ENCODE peak calls at places on chromosomes 5 and 9, in seven cellular contexts. One of them, this sample, is unnamed.

GRCh38 chr9:2560175-2560574 is 61.4 kb upstream of the VLDLR start:
- DNase-seq in SK-N-SH: no peak
- DNase-seq in tibial artery: no peak
- DNase-seq in mesenchymal stem cell: no peak
- DNase-seq in uterus: no peak
- DNase-seq in lower lobe of right lung: no peak
- DNase-seq in lung: no peak
- DNase-seq in this sample: no peak

GRCh38 chr5:170503970-170504525 is at the start of gene KCNIP1:
- DNase-seq in tibial artery: no peak
- DNase-seq in uterus: no peak
- DNase-seq in mesenchymal stem cell: peak; percentile 25
- DNase-seq in lung: no peak
- DNase-seq in SK-N-SH: peak; percentile 93
- DNase-seq in lower lobe of right lung: no peak
- DNase-seq in this sample: no peak

GRCh38 chr5:139137703-139138102 is 60.5 kb downstream of the SIL1 start:
- DNase-seq in lower lobe of right lung: no peak
- DNase-seq in tibial artery: no peak
- DNase-seq in SK-N-SH: peak; percentile 47
- DNase-seq in uterus: no peak
- DNase-seq in lung: no peak
- DNase-seq in mesenchymal stem cell: peak; percentile 35
- DNase-seq in this sample: no peak

GRCh38 chr5:116358911-116359418 is 215.7 kb downstream of the SEMA6A start:
- DNase-seq in lung: no peak
- DNase-seq in tibial artery: no peak
- DNase-seq in uterus: no peak
- DNase-seq in lower lobe of right lung: no peak
- DNase-seq in mesenchymal stem cell: no peak
- DNase-seq in SK-N-SH: no peak
- DNase-seq in this sample: no peak

GRCh38 chr5:169836835-169837234 is 143.5 kb downstream of the INSYN2B start:
- DNase-seq in lower lobe of right lung: no peak
- DNase-seq in lung: no peak
- DNase-seq in mesenchymal stem cell: no peak
- DNase-seq in tibial artery: no peak
- DNase-seq in SK-N-SH: no peak
- DNase-seq in uterus: no peak
- DNase-seq in this sample: no peak

GRCh38 chr5:51651476-51651875 is 268.2 kb downstream of the ISL1 start:
- DNase-seq in lower lobe of right lung: no peak
- DNase-seq in lung: no peak
- DNase-seq in uterus: no peak
- DNase-seq in tibial artery: no peak
- DNase-seq in mesenchymal stem cell: peak; percentile 40
- DNase-seq in SK-N-SH: no peak
- DNase-seq in this sample: no peak

GRCh38 chr5:176570044-176570443 is 20.9 kb downstream of the CDHR2 start:
- DNase-seq in uterus: no peak
- DNase-seq in lung: no peak
- DNase-seq in mesenchymal stem cell: peak; percentile 16
- DNase-seq in tibial artery: no peak
- DNase-seq in SK-N-SH: no peak
- DNase-seq in lower lobe of right lung: no peak
- DNase-seq in this sample: no peak

GRCh38 chr9:108040783-108041182 is 551.2 kb upstream of the KLF4 start:
- DNase-seq in lung: no peak
- DNase-seq in SK-N-SH: no peak
- DNase-seq in lower lobe of right lung: no peak
- DNase-seq in tibial artery: no peak
- DNase-seq in uterus: no peak
- DNase-seq in mesenchymal stem cell: peak; percentile 59
- DNase-seq in this sample: no peak

GRCh38 chr9:91837982-91838731 is 111.9 kb downstream of the ROR2 start:
- DNase-seq in lower lobe of right lung: peak; percentile 82
- DNase-seq in mesenchymal stem cell: no peak
- DNase-seq in uterus: peak; percentile 51
- DNase-seq in lung: peak; percentile 82
- DNase-seq in SK-N-SH: no peak
- DNase-seq in tibial artery: peak; percentile 41
- DNase-seq in this sample: no peak

GRCh38 chr5:67181648-67182218 is 14.9 kb downstream of the CD180 start:
- DNase-seq in uterus: no peak
- DNase-seq in SK-N-SH: no peak
- DNase-seq in mesenchymal stem cell: no peak
- DNase-seq in lower lobe of right lung: no peak
- DNase-seq in lung: no peak
- DNase-seq in tibial artery: no peak
- DNase-seq in this sample: no peak

GRCh38 chr5:60102961-60103683 is 209.6 kb upstream of the PDE4D start:
- DNase-seq in lower lobe of right lung: no peak
- DNase-seq in tibial artery: no peak
- DNase-seq in SK-N-SH: no peak
- DNase-seq in mesenchymal stem cell: peak; percentile 69
- DNase-seq in lung: no peak
- DNase-seq in uterus: no peak
- DNase-seq in this sample: no peak

GRCh38 chr5:114393159-114393558 is 31.3 kb downstream of the KCNN2 start:
- DNase-seq in mesenchymal stem cell: no peak
- DNase-seq in tibial artery: no peak
- DNase-seq in lower lobe of right lung: no peak
- DNase-seq in lung: no peak
- DNase-seq in SK-N-SH: no peak
- DNase-seq in uterus: no peak
- DNase-seq in this sample: no peak

GRCh38 chr5:13553896-13554295 is 390.6 kb downstream of the DNAH5 start:
- DNase-seq in tibial artery: no peak
- DNase-seq in mesenchymal stem cell: no peak
- DNase-seq in lung: no peak
- DNase-seq in SK-N-SH: no peak
- DNase-seq in uterus: no peak
- DNase-seq in lower lobe of right lung: no peak
- DNase-seq in this sample: no peak

GRCh38 chr5:68661237-68661636 is 432.6 kb upstream of the SLC30A5 start:
- DNase-seq in SK-N-SH: no peak
- DNase-seq in mesenchymal stem cell: peak; percentile 33
- DNase-seq in uterus: no peak
- DNase-seq in tibial artery: no peak
- DNase-seq in lung: no peak
- DNase-seq in lower lobe of right lung: no peak
- DNase-seq in this sample: no peak

GRCh38 chr5:135544666-135545045 is 8.9 kb upstream of the NEUROG1 start:
- DNase-seq in SK-N-SH: no peak
- DNase-seq in tibial artery: no peak
- DNase-seq in uterus: no peak
- DNase-seq in mesenchymal stem cell: no peak
- DNase-seq in lower lobe of right lung: no peak
- DNase-seq in lung: no peak
- DNase-seq in this sample: no peak

GRCh38 chr9:82972446-82972845 is 90.5 kb downstream of the RASEF start:
- DNase-seq in uterus: no peak
- DNase-seq in lung: no peak
- DNase-seq in lower lobe of right lung: no peak
- DNase-seq in SK-N-SH: no peak
- DNase-seq in tibial artery: no peak
- DNase-seq in mesenchymal stem cell: no peak
- DNase-seq in this sample: no peak

GRCh38 chr9:106583751-106584150 is 279.2 kb upstream of the ZNF462 start:
- DNase-seq in lung: no peak
- DNase-seq in SK-N-SH: no peak
- DNase-seq in lower lobe of right lung: no peak
- DNase-seq in uterus: no peak
- DNase-seq in tibial artery: no peak
- DNase-seq in mesenchymal stem cell: no peak
- DNase-seq in this sample: no peak

GRCh38 chr5:96024683-96025475 is 63.2 kb upstream of the ELL2 start:
- DNase-seq in lower lobe of right lung: no peak
- DNase-seq in uterus: no peak
- DNase-seq in SK-N-SH: no peak
- DNase-seq in tibial artery: no peak
- DNase-seq in lung: no peak
- DNase-seq in mesenchymal stem cell: no peak
- DNase-seq in this sample: no peak

GRCh38 chr9:129750010-129750409 is 2.8 kb downstream of the PTGES start:
- DNase-seq in lower lobe of right lung: no peak
- DNase-seq in lung: no peak
- DNase-seq in uterus: no peak
- DNase-seq in SK-N-SH: no peak
- DNase-seq in tibial artery: no peak
- DNase-seq in mesenchymal stem cell: peak; percentile 54
- DNase-seq in this sample: peak; percentile 62

GRCh38 chr5:113166710-113167366 is 190.2 kb downstream of the DCP2 start:
- DNase-seq in uterus: no peak
- DNase-seq in lower lobe of right lung: no peak
- DNase-seq in lung: no peak
- DNase-seq in mesenchymal stem cell: peak; percentile 90
- DNase-seq in SK-N-SH: no peak
- DNase-seq in tibial artery: no peak
- DNase-seq in this sample: no peak
- H3K4me3 ChIP-seq in uterus: no peak overlapping the region
- H3K4me3 ChIP-seq in lower lobe of right lung: no peak overlapping the region
- H3K4me3 ChIP-seq in lung: no peak overlapping the region
- H3K4me3 ChIP-seq in mesenchymal stem cell: peak overlapping the region; percentile 44
- H3K4me3 ChIP-seq in SK-N-SH: no peak overlapping the region
- H3K4me3 ChIP-seq in tibial artery: no peak overlapping the region
- H3K4me3 ChIP-seq in this sample: no peak overlapping the region

DNA sequence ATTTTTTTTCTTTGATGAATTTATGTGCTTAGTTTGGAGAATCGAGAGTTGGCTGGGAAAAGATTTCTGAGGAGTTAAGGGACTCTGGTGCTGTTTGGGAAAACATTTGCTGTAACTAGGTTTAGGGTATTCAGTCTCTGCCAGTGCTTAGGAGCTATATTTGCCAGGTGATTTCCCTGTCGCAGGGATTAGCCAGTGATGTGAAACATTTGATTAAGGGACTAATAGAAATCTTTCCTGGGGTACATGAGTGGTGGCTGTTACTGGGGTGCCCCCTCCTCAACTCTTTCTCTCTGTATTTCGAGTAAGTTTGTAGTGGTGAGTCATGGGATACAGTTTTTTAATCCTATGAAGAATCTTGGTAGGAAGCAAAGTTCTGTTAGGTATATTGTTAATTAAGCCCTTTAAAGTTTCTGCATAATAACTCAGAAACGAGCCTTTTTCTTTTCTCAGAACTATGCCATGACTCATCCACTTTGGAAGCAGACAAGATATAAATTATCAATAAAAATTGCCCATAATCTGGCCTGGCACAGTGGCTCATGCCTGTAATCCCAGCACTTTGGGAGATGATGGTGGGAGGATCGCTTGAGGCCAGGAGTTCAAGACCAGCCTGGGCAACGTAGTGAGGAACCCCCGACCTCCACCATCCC is 18.6 kb downstream of the RGMB start:
- DNase-seq in uterus: no peak
- DNase-seq in lung: no peak
- DNase-seq in tibial artery: no peak
- DNase-seq in mesenchymal stem cell: no peak
- DNase-seq in lower lobe of right lung: no peak
- DNase-seq in SK-N-SH: no peak
- DNase-seq in this sample: no peak
- H3K4me3 ChIP-seq in uterus: no peak overlapping the region
- H3K4me3 ChIP-seq in lung: no peak overlapping the region
- H3K4me3 ChIP-seq in tibial artery: no peak overlapping the region
- H3K4me3 ChIP-seq in mesenchymal stem cell: no peak overlapping the region
- H3K4me3 ChIP-seq in lower lobe of right lung: no peak overlapping the region
- H3K4me3 ChIP-seq in SK-N-SH: no peak overlapping the region
- H3K4me3 ChIP-seq in this sample: no peak overlapping the region

GRCh38 chr9:97528529-97529230 is 27.2 kb downstream of the TMOD1 start:
- DNase-seq in lower lobe of right lung: peak; percentile 59
- DNase-seq in uterus: no peak
- DNase-seq in mesenchymal stem cell: no peak
- DNase-seq in tibial artery: no peak
- DNase-seq in lung: no peak
- DNase-seq in SK-N-SH: no peak
- DNase-seq in this sample: no peak

GRCh38 chr9:97525451-97525850 is 24.0 kb downstream of the TMOD1 start:
- DNase-seq in uterus: no peak
- DNase-seq in tibial artery: no peak
- DNase-seq in lung: no peak
- DNase-seq in lower lobe of right lung: no peak
- DNase-seq in mesenchymal stem cell: peak; percentile 82
- DNase-seq in SK-N-SH: no peak
- DNase-seq in this sample: no peak

GRCh38 chr9:97529363-97530076 is 28.1 kb downstream of the TMOD1 start:
- DNase-seq in mesenchymal stem cell: peak; percentile 47
- DNase-seq in SK-N-SH: no peak
- DNase-seq in lower lobe of right lung: no peak
- DNase-seq in uterus: no peak
- DNase-seq in lung: peak; percentile 39
- DNase-seq in tibial artery: peak; percentile 70
- DNase-seq in this sample: peak; percentile 31

GRCh38 chr9:97526895-97527575 is 25.6 kb downstream of the TMOD1 start:
- DNase-seq in SK-N-SH: no peak
- DNase-seq in lung: no peak
- DNase-seq in mesenchymal stem cell: no peak
- DNase-seq in uterus: no peak
- DNase-seq in lower lobe of right lung: no peak
- DNase-seq in tibial artery: no peak
- DNase-seq in this sample: peak; percentile 26

DNA sequence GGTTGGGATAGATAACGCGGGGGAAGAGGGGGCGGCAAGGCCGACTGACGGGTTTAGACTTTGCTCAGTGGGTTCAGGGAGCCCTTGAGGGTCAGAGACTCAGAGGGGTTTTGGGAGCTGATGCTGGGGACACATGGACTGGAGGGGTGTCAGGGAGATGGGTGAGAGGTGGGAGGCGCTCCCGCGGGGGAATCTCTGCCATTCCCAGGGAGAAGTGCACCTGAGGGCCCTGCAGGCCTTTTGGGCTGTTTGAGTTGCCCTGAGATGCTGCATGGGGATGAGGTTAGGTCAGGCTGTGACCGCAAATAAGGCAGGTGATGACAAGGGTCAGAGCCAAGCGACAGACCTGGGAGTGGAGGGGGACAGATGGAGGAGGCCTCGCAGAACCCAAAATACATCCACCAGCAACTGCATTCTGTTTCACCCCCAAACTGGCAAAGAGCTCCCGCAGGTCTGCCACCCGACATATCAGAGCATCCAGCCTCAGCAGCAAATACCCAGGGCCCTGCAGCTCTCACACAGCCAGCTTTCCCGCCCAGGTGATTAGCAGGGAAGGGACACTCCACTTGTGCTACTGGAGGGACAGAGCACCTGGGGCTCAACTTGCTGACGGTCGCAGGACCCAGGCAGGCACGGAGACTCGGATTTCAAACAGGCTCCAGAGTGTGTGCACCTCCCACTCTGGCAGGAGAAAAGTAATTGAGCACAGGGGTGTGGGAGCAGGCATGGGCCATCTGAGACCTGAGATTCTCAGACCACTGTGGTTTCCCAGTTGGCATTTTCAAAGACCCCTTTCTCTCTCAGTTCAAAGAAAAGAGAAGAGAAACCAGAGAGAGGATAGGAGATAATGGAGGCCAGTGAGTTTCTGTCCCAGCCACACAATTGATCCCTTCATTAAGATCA is 26.4 kb downstream of the TMOD1 start:
- DNase-seq in SK-N-SH: no peak
- DNase-seq in mesenchymal stem cell: no peak
- DNase-seq in lower lobe of right lung: no peak
- DNase-seq in lung: no peak
- DNase-seq in uterus: no peak
- DNase-seq in tibial artery: no peak
- DNase-seq in this sample: peak; percentile 76
- H3K4me3 ChIP-seq in SK-N-SH: no peak overlapping the region
- H3K4me3 ChIP-seq in mesenchymal stem cell: no peak overlapping the region
- H3K4me3 ChIP-seq in lower lobe of right lung: no peak overlapping the region
- H3K4me3 ChIP-seq in lung: no peak overlapping the region
- H3K4me3 ChIP-seq in uterus: no peak overlapping the region
- H3K4me3 ChIP-seq in tibial artery: no peak overlapping the region
- H3K4me3 ChIP-seq in this sample: no peak overlapping the region

GRCh38 chr9:115444941-115445340 is 327.0 kb upstream of the TNC start:
- DNase-seq in lower lobe of right lung: no peak
- DNase-seq in uterus: no peak
- DNase-seq in SK-N-SH: no peak
- DNase-seq in lung: no peak
- DNase-seq in mesenchymal stem cell: no peak
- DNase-seq in tibial artery: no peak
- DNase-seq in this sample: no peak
- H3K4me3 ChIP-seq in lower lobe of right lung: no peak overlapping the region
- H3K4me3 ChIP-seq in uterus: no peak overlapping the region
- H3K4me3 ChIP-seq in SK-N-SH: no peak overlapping the region
- H3K4me3 ChIP-seq in lung: no peak overlapping the region
- H3K4me3 ChIP-seq in mesenchymal stem cell: no peak overlapping the region
- H3K4me3 ChIP-seq in tibial artery: no peak overlapping the region
- H3K4me3 ChIP-seq in this sample: no peak overlapping the region

This sample was measured in lower leg skin.